ENCODE peak calls at places on chromosomes 5 and 9, in seven cellular contexts. J, L, D, Y, R, X and S are unnamed samples.

GRCh38 chr5:149811453-149811852 is 81.3 kb downstream of the PPARGC1B start:
- DNase-seq in R (no peak), J (no peak), X (no peak), L (no peak), Y (no peak), D (no peak), S (no peak)

GRCh38 chr5:32512916-32513315 is 68.4 kb upstream of the ZFR start:
- DNase-seq in D (no peak), L (no peak), X (no peak), R (no peak), Y (no peak), J (no peak), S (no peak)

GRCh38 chr9:99348289-99348688 is 126.2 kb downstream of the SEC61B start:
- DNase-seq in Y (no peak), D (no peak), X (no peak), R (no peak), J (no peak), L (no peak), S (no peak)

GRCh38 chr9:4922730-4923129 is 62.3 kb upstream of the JAK2 start:
- DNase-seq in Y (no peak), X (no peak), R (no peak), D (no peak), L (no peak), J (no peak), S (no peak)

GRCh38 chr5:42993516-42994284 is 46.4 kb downstream of the ANXA2R start:
- DNase-seq in R (peak; percentile 35), J (no peak), Y (peak; percentile 30), L (no peak), X (peak; percentile 65), D (no peak), S (no peak)

GRCh38 chr5:5156461-5157082 is 16.4 kb downstream of the ADAMTS16 start:
- DNase-seq in L (no peak), J (no peak), Y (no peak), R (no peak), D (no peak), X (no peak), S (no peak)

GRCh38 chr9:106891286-106891685 is 28.3 kb downstream of the ZNF462 start:
- DNase-seq in D (peak; percentile 39), Y (no peak), L (no peak), R (no peak), J (no peak), X (no peak), S (no peak)

GRCh38 chr5:163565931-163566608 is 60.7 kb downstream of the MAT2B start:
- DNase-seq in X (peak; percentile 10), Y (no peak), L (peak; percentile 23), J (peak; percentile 41), R (peak; percentile 27), D (peak; percentile 82), S (peak; percentile 43)

GRCh38 chr5:169494383-169495251 is 89.0 kb upstream of the SPDL1 start:
- DNase-seq in J (no peak), D (no peak), X (no peak), Y (no peak), R (no peak), L (no peak), S (no peak)

GRCh38 chr9:95193480-95193879 is 124.0 kb downstream of the FANCC start:
- DNase-seq in Y (no peak), X (no peak), R (no peak), D (no peak), J (no peak), L (no peak), S (no peak)

GRCh38 chr5:73673161-73673591 is 47.2 kb downstream of the ARHGEF28 start:
- DNase-seq in D (no peak), R (no peak), L (no peak), X (no peak), Y (no peak), J (no peak), S (no peak)

GRCh38 chr5:74334034-74334433 is 306.5 kb downstream of the ENC1 start:
- DNase-seq in D (no peak), Y (no peak), X (no peak), R (no peak), L (no peak), J (no peak), S (no peak)

GRCh38 chr5:58410441-58410840 is 49.4 kb downstream of the PLK2 start:
- DNase-seq in D (peak; percentile 14), Y (peak; percentile 21), X (no peak), L (no peak), R (no peak), J (no peak), S (no peak)

GRCh38 chr9:134366223-134367031 is 40.2 kb downstream of the RXRA start:
- DNase-seq in J (no peak), Y (peak; percentile 94), L (no peak), X (no peak), R (peak; percentile 94), D (no peak), S (no peak)

GRCh38 chr9:134365115-134365596 is 38.9 kb downstream of the RXRA start:
- DNase-seq in L (no peak), R (no peak), X (no peak), J (no peak), D (no peak), Y (no peak), S (no peak)

GRCh38 chr9:134363450-134363849 is 37.2 kb downstream of the RXRA start:
- DNase-seq in Y (no peak), X (no peak), R (no peak), L (no peak), D (no peak), J (no peak), S (no peak)

GRCh38 chr9:134365791-134366222 is 39.6 kb downstream of the RXRA start:
- DNase-seq in L (no peak), Y (peak; percentile 88), X (no peak), J (no peak), D (peak; percentile 35), R (no peak), S (peak; percentile 48)

DNA sequence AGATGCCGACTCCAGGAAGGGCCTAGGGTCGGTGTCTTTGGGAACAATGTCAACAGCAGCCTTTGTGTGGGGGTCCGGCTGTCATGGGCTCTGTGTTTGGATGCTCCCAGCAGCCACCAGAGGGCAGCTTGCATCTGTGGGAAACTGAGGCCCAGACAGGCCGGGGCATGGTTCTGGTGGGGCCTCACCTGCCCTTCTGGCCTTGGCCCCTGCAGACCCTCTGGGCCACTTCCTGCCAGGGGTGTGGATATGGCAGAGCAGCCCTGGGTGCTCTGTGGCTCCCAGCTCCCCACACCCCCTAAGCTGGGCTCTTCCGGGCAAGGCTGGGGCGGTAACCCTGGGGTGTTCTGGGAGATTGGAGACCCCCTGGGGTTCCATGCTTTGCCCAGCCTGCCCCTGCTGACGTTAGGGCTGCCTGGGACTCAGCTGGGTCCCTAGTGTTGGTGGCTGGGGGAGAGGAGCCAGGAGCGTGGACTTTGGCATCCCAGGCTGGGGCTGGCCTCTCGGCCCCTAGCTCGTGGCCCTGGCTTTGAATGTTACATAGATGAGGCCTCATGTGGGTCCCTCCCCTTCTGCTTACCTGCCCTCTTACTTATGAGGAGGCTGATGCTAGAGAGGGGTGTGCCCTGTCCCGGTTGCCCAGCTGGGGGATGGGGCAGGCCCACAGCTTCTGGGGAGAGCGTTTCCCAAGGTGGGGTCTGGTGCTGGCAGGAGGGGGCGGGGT is 38.3 kb downstream of the RXRA start:
- DNase-seq in R (no peak), Y (no peak), X (no peak), J (no peak), D (no peak), L (no peak), S (no peak)
- TF ChIP-seq CTCF in R (no peak), Y (no peak), X (no peak), J (no peak), D (no peak), L (peak; percentile 27), S (no peak)

DNA sequence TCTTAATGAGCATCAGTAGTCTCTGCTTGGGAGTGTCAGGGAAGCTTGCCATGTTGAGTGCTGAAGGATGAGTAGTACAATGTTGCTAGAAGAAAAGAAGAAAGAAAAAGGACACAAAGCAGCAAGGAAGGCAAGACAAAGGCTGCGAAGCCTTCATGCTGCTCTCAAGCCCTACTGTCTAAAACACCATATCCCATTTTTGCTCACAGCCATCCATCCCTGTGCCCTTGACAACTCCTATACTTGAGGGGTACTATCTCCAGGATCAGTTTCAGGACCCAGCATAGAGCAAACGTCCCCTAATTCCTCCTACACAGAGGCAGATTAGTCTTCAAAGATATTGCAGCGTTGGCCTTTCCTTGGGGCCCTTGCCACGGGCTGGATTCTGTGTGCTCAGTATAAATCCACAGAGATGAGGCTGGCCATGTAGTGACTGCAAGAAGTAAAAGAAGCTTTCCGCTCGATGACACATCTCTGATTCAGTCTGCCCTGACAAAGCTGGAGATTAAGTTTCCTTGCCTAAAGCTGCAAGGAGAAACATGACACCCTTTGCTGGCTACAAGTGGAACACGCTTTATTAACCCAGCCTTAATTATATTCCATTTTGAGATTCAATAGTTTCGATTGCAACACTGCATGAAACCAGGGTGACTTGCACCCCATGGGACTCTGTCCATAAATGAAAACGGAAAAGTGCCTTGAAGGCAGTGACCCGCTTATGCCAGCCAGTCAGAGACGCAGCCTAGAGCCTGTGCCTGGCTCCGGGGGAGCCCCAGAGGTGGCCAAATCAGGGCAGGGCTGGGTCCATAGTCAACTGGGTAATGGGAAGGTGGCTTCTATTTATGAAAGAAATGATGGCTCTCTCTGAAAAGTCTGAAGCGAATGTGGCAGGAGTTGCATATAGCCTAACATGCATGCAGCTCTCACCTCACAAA is 304.5 kb downstream of the ACTL7B start:
- DNase-seq in D (peak; percentile 8), J (no peak), X (no peak), R (no peak), Y (no peak), L (no peak), S (no peak)
- TF ChIP-seq CTCF in D (no peak), J (no peak), X (no peak), R (no peak), Y (no peak), L (no peak), S (no peak)

GRCh38 chr9:83538172-83538889 is at the start of gene FRMD3:
- DNase-seq in R (peak; percentile 72), L (peak; percentile 24), J (peak; percentile 80), X (no peak), D (peak; percentile 87), Y (peak; percentile 37), S (peak; percentile 87)

GRCh38 chr9:83538890-83539238 is 663 bp upstream of the FRMD3 start:
- DNase-seq in X (no peak), Y (no peak), D (peak; percentile 38), J (no peak), R (no peak), L (no peak), S (no peak)

DNA sequence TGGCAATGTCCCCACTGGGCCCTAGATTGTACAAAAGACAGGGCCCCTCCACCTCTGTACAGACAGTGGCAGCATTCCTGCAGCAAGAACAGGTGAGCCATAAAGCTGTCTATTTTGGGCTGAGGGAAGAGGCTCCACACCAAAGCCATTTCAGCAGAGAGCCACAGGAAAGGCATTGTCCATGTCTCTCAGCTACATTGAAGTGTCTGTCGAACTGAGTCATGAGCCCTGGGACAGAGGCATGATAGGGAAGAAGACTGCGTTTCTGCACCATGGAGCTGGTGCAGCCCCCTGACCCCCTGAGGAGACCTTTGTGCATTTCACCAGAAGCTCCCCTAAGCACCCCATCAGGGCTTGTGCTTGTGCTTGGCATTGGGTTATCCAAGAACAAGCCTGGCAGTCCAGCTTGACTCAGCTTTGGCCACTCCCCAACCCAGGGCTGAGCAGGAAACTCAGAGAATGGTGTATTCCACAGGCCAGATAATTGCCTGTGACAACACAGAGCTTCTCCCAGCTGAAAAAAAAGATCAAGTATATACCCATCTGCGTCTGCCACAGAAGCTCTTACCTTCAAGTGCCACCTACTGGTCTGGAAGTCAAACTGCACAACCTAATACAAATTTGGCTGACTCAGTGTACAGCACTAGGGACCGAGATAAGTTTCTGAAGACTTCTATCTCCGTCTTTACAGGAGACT is 5.9 kb upstream of the FRMD3 start:
- DNase-seq in Y (no peak), L (peak; percentile 63), J (peak; percentile 14), X (no peak), R (peak; percentile 48), D (peak; percentile 88), S (peak; percentile 9)
- TF ChIP-seq CTCF in Y (peak; percentile 26), L (peak; percentile 71), J (peak; percentile 81), X (no peak), R (peak; percentile 62), D (peak; percentile 78), S (peak; percentile 58)

GRCh38 chr5:131110256-131110594 is 54.8 kb downstream of the HINT1 start:
- DNase-seq in L (no peak), Y (no peak), D (no peak), J (no peak), R (no peak), X (no peak), S (no peak)
- TF ChIP-seq CTCF in L (no peak), Y (no peak), D (no peak), J (no peak), R (no peak), X (peak; percentile 35), S (peak; percentile 17)